ENCODE peak calls at places on chromosomes 7 and 10, in four cellular contexts. One of them, this sample, is unnamed.

GRCh38 chr10:46232084-46232483 is 54.7 kb upstream of the ANTXRL start:
- DNase-seq in heart right ventricle: no peak
- DNase-seq in NCI-H1092: no peak
- DNase-seq in RPMI8226: no peak
- DNase-seq in this sample: no peak

GRCh38 chr7:135853499-135853898 is 104.9 kb upstream of the FAM180A start:
- DNase-seq in heart right ventricle: no peak
- DNase-seq in NCI-H1092: no peak
- DNase-seq in RPMI8226: no peak
- DNase-seq in this sample: no peak

GRCh38 chr7:98641646-98642489 is 24.8 kb downstream of the NPTX2 start:
- DNase-seq in heart right ventricle: no peak
- DNase-seq in NCI-H1092: peak
- DNase-seq in RPMI8226: peak
- DNase-seq in this sample: no peak

GRCh38 chr10:6204341-6205191 is 1.8 kb downstream of the PFKFB3 start:
- DNase-seq in heart right ventricle: peak
- DNase-seq in NCI-H1092: no peak
- DNase-seq in RPMI8226: peak
- DNase-seq in this sample: no peak

GRCh38 chr7:1742555-1743303 is 72.7 kb downstream of the ELFN1 start:
- DNase-seq in heart right ventricle: peak
- DNase-seq in NCI-H1092: peak
- DNase-seq in RPMI8226: peak
- DNase-seq in this sample: no peak

GRCh38 chr7:1397491-1398327 is 61.6 kb downstream of the MICALL2 start:
- DNase-seq in heart right ventricle: no peak
- DNase-seq in NCI-H1092: no peak
- DNase-seq in RPMI8226: no peak
- DNase-seq in this sample: no peak

GRCh38 chr10:99854860-99855259 is 72.4 kb downstream of the ABCC2 start:
- DNase-seq in heart right ventricle: peak
- DNase-seq in NCI-H1092: no peak
- DNase-seq in RPMI8226: no peak
- DNase-seq in this sample: no peak

GRCh38 chr10:62454696-62455451 is 80.7 kb downstream of the ZNF365 start:
- DNase-seq in heart right ventricle: peak
- DNase-seq in NCI-H1092: no peak
- DNase-seq in RPMI8226: no peak
- DNase-seq in this sample: no peak

GRCh38 chr7:7136423-7136822 is 45.9 kb upstream of the C1GALT1 start:
- DNase-seq in heart right ventricle: peak
- DNase-seq in NCI-H1092: no peak
- DNase-seq in RPMI8226: no peak
- DNase-seq in this sample: no peak

GRCh38 chr10:68332259-68333057 is at the start of gene PBLD:
- DNase-seq in heart right ventricle: peak
- DNase-seq in NCI-H1092: peak
- DNase-seq in RPMI8226: peak
- DNase-seq in this sample: peak

GRCh38 chr10:69869291-69869841 is 67.7 kb downstream of the COL13A1 start:
- DNase-seq in heart right ventricle: no peak
- DNase-seq in NCI-H1092: no peak
- DNase-seq in RPMI8226: no peak
- DNase-seq in this sample: no peak

GRCh38 chr10:48249763-48250351 is 24.6 kb downstream of the FRMPD2 start:
- DNase-seq in heart right ventricle: no peak
- DNase-seq in NCI-H1092: no peak
- DNase-seq in RPMI8226: no peak
- DNase-seq in this sample: no peak

GRCh38 chr7:152860302-152860701 is 100.8 kb downstream of the ACTR3B start:
- DNase-seq in heart right ventricle: no peak
- DNase-seq in NCI-H1092: no peak
- DNase-seq in RPMI8226: no peak
- DNase-seq in this sample: no peak

GRCh38 chr7:77383333-77383740 is 32.8 kb downstream of the GSAP start:
- DNase-seq in heart right ventricle: no peak
- DNase-seq in NCI-H1092: no peak
- DNase-seq in RPMI8226: no peak
- DNase-seq in this sample: no peak

GRCh38 chr10:84204122-84204521 is 9.8 kb downstream of the CDHR1 start:
- DNase-seq in heart right ventricle: no peak
- DNase-seq in NCI-H1092: no peak
- DNase-seq in RPMI8226: no peak
- DNase-seq in this sample: no peak

GRCh38 chr7:12013983-12014382 is 182.0 kb upstream of the THSD7A start:
- DNase-seq in heart right ventricle: no peak
- DNase-seq in NCI-H1092: no peak
- DNase-seq in RPMI8226: no peak
- DNase-seq in this sample: no peak

GRCh38 chr7:83347836-83348482 is 185.3 kb upstream of the PCLO start:
- DNase-seq in heart right ventricle: no peak
- DNase-seq in NCI-H1092: no peak
- DNase-seq in RPMI8226: no peak
- DNase-seq in this sample: no peak

GRCh38 chr10:26407406-26407969 is 30.7 kb upstream of the APBB1IP start:
- DNase-seq in heart right ventricle: no peak
- DNase-seq in NCI-H1092: no peak
- DNase-seq in RPMI8226: no peak
- DNase-seq in this sample: no peak

GRCh38 chr7:1886361-1887064 is 216.4 kb downstream of the ELFN1 start:
- DNase-seq in heart right ventricle: no peak
- DNase-seq in NCI-H1092: no peak
- DNase-seq in RPMI8226: no peak
- DNase-seq in this sample: no peak

GRCh38 chr10:112182808-112183328 is 697 bp downstream of the GPAM start:
- DNase-seq in heart right ventricle: no peak
- DNase-seq in NCI-H1092: no peak
- DNase-seq in RPMI8226: peak
- DNase-seq in this sample: no peak

GRCh38 chr7:5557920-5558401 is 134.3 kb upstream of the TNRC18 start:
- DNase-seq in heart right ventricle: peak
- DNase-seq in NCI-H1092: no peak
- DNase-seq in RPMI8226: peak
- DNase-seq in this sample: no peak

GRCh38 chr10:131679926-131680325 is 220.9 kb upstream of the PPP2R2D start:
- DNase-seq in heart right ventricle: no peak
- DNase-seq in NCI-H1092: no peak
- DNase-seq in RPMI8226: no peak
- DNase-seq in this sample: no peak

GRCh38 chr10:3783721-3784432 is 1.1 kb downstream of the KLF6 start:
- DNase-seq in heart right ventricle: peak
- DNase-seq in NCI-H1092: peak
- DNase-seq in RPMI8226: peak
- DNase-seq in this sample: peak

GRCh38 chr10:5547934-5548660 is 23.3 kb downstream of the CALML3 start:
- DNase-seq in heart right ventricle: no peak
- DNase-seq in NCI-H1092: no peak
- DNase-seq in RPMI8226: no peak
- DNase-seq in this sample: no peak

GRCh38 chr10:23146069-23146657 is 45.9 kb upstream of the PTF1A start:
- DNase-seq in heart right ventricle: no peak
- DNase-seq in NCI-H1092: peak
- DNase-seq in RPMI8226: no peak
- DNase-seq in this sample: no peak

GRCh38 chr7:48887500-48887899 is 36.8 kb upstream of the CDC14C start:
- DNase-seq in heart right ventricle: no peak
- DNase-seq in NCI-H1092: no peak
- DNase-seq in RPMI8226: no peak
- DNase-seq in this sample: no peak

GRCh38 chr7:27670676-27671075 is 8.0 kb upstream of the HIBADH start:
- DNase-seq in heart right ventricle: no peak
- DNase-seq in NCI-H1092: no peak
- DNase-seq in RPMI8226: no peak
- DNase-seq in this sample: no peak

GRCh38 chr7:79176859-79177477 is 276.5 kb downstream of the MAGI2 start:
- DNase-seq in heart right ventricle: peak
- DNase-seq in NCI-H1092: peak
- DNase-seq in RPMI8226: peak
- DNase-seq in this sample: no peak

GRCh38 chr10:85614981-85615380 is 751.6 kb downstream of the GRID1 start:
- DNase-seq in heart right ventricle: no peak
- DNase-seq in NCI-H1092: no peak
- DNase-seq in RPMI8226: no peak
- DNase-seq in this sample: no peak

GRCh38 chr7:94458041-94458440 is 51.6 kb upstream of the CASD1 start:
- DNase-seq in heart right ventricle: no peak
- DNase-seq in NCI-H1092: no peak
- DNase-seq in RPMI8226: no peak
- DNase-seq in this sample: no peak

GRCh38 chr7:155471728-155472127 is 13.8 kb downstream of the EN2 start:
- DNase-seq in heart right ventricle: no peak
- DNase-seq in NCI-H1092: no peak
- DNase-seq in RPMI8226: no peak
- DNase-seq in this sample: no peak

GRCh38 chr7:54629771-54630170 is 87.6 kb downstream of the VSTM2A start:
- DNase-seq in heart right ventricle: no peak
- DNase-seq in NCI-H1092: no peak
- DNase-seq in RPMI8226: no peak
- DNase-seq in this sample: no peak

GRCh38 chr7:2299853-2300512 is 14.3 kb downstream of the SNX8 start:
- DNase-seq in heart right ventricle: no peak
- DNase-seq in NCI-H1092: no peak
- DNase-seq in RPMI8226: no peak
- DNase-seq in this sample: no peak

GRCh38 chr10:17412323-17412722 is 42.1 kb downstream of the ST8SIA6 start:
- DNase-seq in heart right ventricle: no peak
- DNase-seq in NCI-H1092: no peak
- DNase-seq in RPMI8226: no peak
- DNase-seq in this sample: no peak